ENCODE peak calls at places on chromosomes 13 and 19, in nine cellular contexts. One of them, this sample, is unnamed.

GRCh38 chr13:31314961-31315360 is 115.2 kb downstream of the B3GLCT start:
- DNase-seq in tibial nerve: no peak
- DNase-seq in A549: no peak
- DNase-seq in breast epithelium: no peak
- DNase-seq in GM23338: no peak
- DNase-seq in heart left ventricle: no peak
- DNase-seq in pancreas: no peak
- DNase-seq in uterus: no peak
- DNase-seq in right lobe of liver: no peak
- DNase-seq in this sample: no peak

GRCh38 chr19:45547965-45548609 is 36.5 kb downstream of the OPA3 start:
- DNase-seq in breast epithelium: peak; percentile 56
- DNase-seq in uterus: no peak
- DNase-seq in tibial nerve: no peak
- DNase-seq in pancreas: no peak
- DNase-seq in A549: peak; percentile 93
- DNase-seq in GM23338: no peak
- DNase-seq in right lobe of liver: no peak
- DNase-seq in heart left ventricle: no peak
- DNase-seq in this sample: no peak

GRCh38 chr19:1779604-1779973 is 26.3 kb downstream of the ONECUT3 start:
- DNase-seq in A549: no peak
- DNase-seq in pancreas: no peak
- DNase-seq in right lobe of liver: no peak
- DNase-seq in GM23338: no peak
- DNase-seq in uterus: no peak
- DNase-seq in breast epithelium: no peak
- DNase-seq in tibial nerve: no peak
- DNase-seq in heart left ventricle: no peak
- DNase-seq in this sample: no peak

GRCh38 chr19:14349426-14349825 is 31.8 kb upstream of the ADGRE5 start:
- DNase-seq in breast epithelium: no peak
- DNase-seq in pancreas: no peak
- DNase-seq in right lobe of liver: no peak
- DNase-seq in A549: no peak
- DNase-seq in uterus: no peak
- DNase-seq in heart left ventricle: no peak
- DNase-seq in GM23338: no peak
- DNase-seq in tibial nerve: no peak
- DNase-seq in this sample: no peak

GRCh38 chr13:41059466-41059865 is 1.8 kb upstream of the WBP4 start:
- DNase-seq in tibial nerve: no peak
- DNase-seq in A549: no peak
- DNase-seq in heart left ventricle: no peak
- DNase-seq in right lobe of liver: no peak
- DNase-seq in pancreas: no peak
- DNase-seq in GM23338: peak; percentile 27
- DNase-seq in breast epithelium: no peak
- DNase-seq in uterus: no peak
- DNase-seq in this sample: no peak

GRCh38 chr13:98143601-98144500 is 957 bp downstream of the FARP1 start:
- DNase-seq in heart left ventricle: peak; percentile 65
- DNase-seq in A549: no peak
- DNase-seq in uterus: peak; percentile 31
- DNase-seq in GM23338: peak; percentile 53
- DNase-seq in pancreas: no peak
- DNase-seq in tibial nerve: no peak
- DNase-seq in breast epithelium: no peak
- DNase-seq in right lobe of liver: peak; percentile 47
- DNase-seq in this sample: no peak

GRCh38 chr13:100356889-100357288 is 231.7 kb downstream of the GGACT start:
- DNase-seq in GM23338: no peak
- DNase-seq in right lobe of liver: no peak
- DNase-seq in breast epithelium: no peak
- DNase-seq in A549: no peak
- DNase-seq in uterus: no peak
- DNase-seq in heart left ventricle: no peak
- DNase-seq in tibial nerve: no peak
- DNase-seq in pancreas: no peak
- DNase-seq in this sample: no peak

GRCh38 chr19:1237754-1238372 is at the start of gene CBARP:
- DNase-seq in uterus: peak; percentile 58
- DNase-seq in breast epithelium: no peak
- DNase-seq in A549: no peak
- DNase-seq in right lobe of liver: no peak
- DNase-seq in GM23338: no peak
- DNase-seq in heart left ventricle: no peak
- DNase-seq in tibial nerve: no peak
- DNase-seq in pancreas: no peak
- DNase-seq in this sample: no peak

GRCh38 chr19:45323671-45324081 is 1.0 kb upstream of the CKM start:
- DNase-seq in tibial nerve: no peak
- DNase-seq in pancreas: no peak
- DNase-seq in A549: no peak
- DNase-seq in uterus: no peak
- DNase-seq in GM23338: peak; percentile 75
- DNase-seq in heart left ventricle: peak; percentile 81
- DNase-seq in breast epithelium: no peak
- DNase-seq in right lobe of liver: no peak
- DNase-seq in this sample: no peak

GRCh38 chr19:53959176-53959757 is 3.5 kb upstream of the CACNG8 start:
- DNase-seq in A549: no peak
- DNase-seq in uterus: no peak
- DNase-seq in pancreas: no peak
- DNase-seq in right lobe of liver: no peak
- DNase-seq in GM23338: peak; percentile 94
- DNase-seq in tibial nerve: no peak
- DNase-seq in breast epithelium: no peak
- DNase-seq in heart left ventricle: no peak
- DNase-seq in this sample: no peak

GRCh38 chr19:30227071-30227621 is 145.0 kb upstream of the ZNF536 start:
- DNase-seq in pancreas: no peak
- DNase-seq in heart left ventricle: no peak
- DNase-seq in breast epithelium: no peak
- DNase-seq in right lobe of liver: no peak
- DNase-seq in tibial nerve: no peak
- DNase-seq in A549: no peak
- DNase-seq in uterus: no peak
- DNase-seq in GM23338: peak; percentile 63
- DNase-seq in this sample: no peak

GRCh38 chr13:113857531-113858195 is 6.2 kb downstream of the GAS6 start:
- DNase-seq in GM23338: no peak
- DNase-seq in heart left ventricle: no peak
- DNase-seq in pancreas: peak; percentile 18
- DNase-seq in A549: no peak
- DNase-seq in uterus: peak; percentile 11
- DNase-seq in tibial nerve: no peak
- DNase-seq in right lobe of liver: peak; percentile 42
- DNase-seq in breast epithelium: peak; percentile 22
- DNase-seq in this sample: no peak

GRCh38 chr19:22945560-22945959 is 57.4 kb downstream of the ZNF728 start:
- DNase-seq in tibial nerve: no peak
- DNase-seq in right lobe of liver: no peak
- DNase-seq in pancreas: no peak
- DNase-seq in heart left ventricle: no peak
- DNase-seq in A549: peak; percentile 33
- DNase-seq in uterus: no peak
- DNase-seq in breast epithelium: no peak
- DNase-seq in GM23338: peak; percentile 62
- DNase-seq in this sample: no peak

GRCh38 chr13:92959790-92960189 is 266.8 kb upstream of the GPC6 start:
- DNase-seq in pancreas: no peak
- DNase-seq in uterus: no peak
- DNase-seq in tibial nerve: no peak
- DNase-seq in right lobe of liver: no peak
- DNase-seq in GM23338: no peak
- DNase-seq in breast epithelium: no peak
- DNase-seq in A549: no peak
- DNase-seq in heart left ventricle: no peak
- DNase-seq in this sample: no peak

GRCh38 chr13:113739527-113740285 is 19.3 kb upstream of the TMEM255B start:
- DNase-seq in GM23338: no peak
- DNase-seq in breast epithelium: no peak
- DNase-seq in pancreas: no peak
- DNase-seq in tibial nerve: no peak
- DNase-seq in uterus: no peak
- DNase-seq in A549: no peak
- DNase-seq in right lobe of liver: no peak
- DNase-seq in heart left ventricle: peak; percentile 51
- DNase-seq in this sample: no peak

DNA sequence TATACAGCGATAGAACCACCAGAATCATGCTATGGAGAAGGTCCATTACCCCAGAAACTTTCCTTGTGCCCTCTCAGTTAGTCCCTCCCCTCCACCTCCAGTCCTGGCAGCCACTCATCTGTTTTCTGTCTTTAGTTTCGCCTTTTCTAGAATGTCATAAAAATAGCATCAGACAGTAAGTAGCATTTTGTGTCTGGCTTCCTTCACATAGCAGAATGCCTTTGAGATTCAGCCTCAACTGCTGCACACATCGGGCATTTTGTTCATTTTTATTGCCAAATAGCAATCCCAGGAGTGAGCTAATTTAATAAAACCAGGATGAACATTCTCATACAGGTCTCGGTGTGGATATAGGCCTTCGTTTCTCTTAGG is 110.4 kb downstream of the COL4A2 start:
- DNase-seq in pancreas: no peak
- DNase-seq in A549: no peak
- DNase-seq in tibial nerve: no peak
- DNase-seq in heart left ventricle: no peak
- DNase-seq in right lobe of liver: no peak
- DNase-seq in GM23338: no peak
- DNase-seq in uterus: no peak
- DNase-seq in breast epithelium: no peak
- DNase-seq in this sample: no peak
- H3K4me1 ChIP-seq in pancreas: peaks cover 2% of the 10 kb centered on the region
- H3K4me1 ChIP-seq in A549: peaks cover 39% of the 10 kb centered on the region
- H3K4me1 ChIP-seq in tibial nerve: peaks cover 16% of the 10 kb centered on the region
- H3K4me1 ChIP-seq in heart left ventricle: peaks cover 86% of the 10 kb centered on the region
- H3K4me1 ChIP-seq in right lobe of liver: no peaks in the 10 kb centered on the region
- H3K4me1 ChIP-seq in GM23338: no peaks in the 10 kb centered on the region
- H3K4me1 ChIP-seq in uterus: peaks cover 20% of the 10 kb centered on the region
- H3K4me1 ChIP-seq in breast epithelium: peaks cover 7% of the 10 kb centered on the region
- H3K4me1 ChIP-seq in this sample: no peaks in the 10 kb centered on the region

GRCh38 chr19:38710416-38710702 is 33.9 kb downstream of the CAPN12 start:
- DNase-seq in heart left ventricle: no peak
- DNase-seq in right lobe of liver: no peak
- DNase-seq in uterus: no peak
- DNase-seq in tibial nerve: no peak
- DNase-seq in A549: no peak
- DNase-seq in pancreas: no peak
- DNase-seq in GM23338: no peak
- DNase-seq in breast epithelium: no peak
- DNase-seq in this sample: no peak

GRCh38 chr19:38710928-38711725 is 33.1 kb downstream of the CAPN12 start:
- DNase-seq in uterus: no peak
- DNase-seq in A549: no peak
- DNase-seq in breast epithelium: no peak
- DNase-seq in pancreas: no peak
- DNase-seq in GM23338: no peak
- DNase-seq in heart left ventricle: peak; percentile 79
- DNase-seq in right lobe of liver: peak; percentile 78
- DNase-seq in tibial nerve: no peak
- DNase-seq in this sample: no peak

GRCh38 chr19:38712161-38712748 is 32.0 kb downstream of the CAPN12 start:
- DNase-seq in GM23338: no peak
- DNase-seq in heart left ventricle: no peak
- DNase-seq in breast epithelium: no peak
- DNase-seq in tibial nerve: no peak
- DNase-seq in pancreas: no peak
- DNase-seq in A549: no peak
- DNase-seq in right lobe of liver: no peak
- DNase-seq in uterus: no peak
- DNase-seq in this sample: no peak

GRCh38 chr19:38713227-38713649 is 31.0 kb downstream of the CAPN12 start:
- DNase-seq in right lobe of liver: peak; percentile 95
- DNase-seq in A549: no peak
- DNase-seq in tibial nerve: peak; percentile 74
- DNase-seq in GM23338: no peak
- DNase-seq in uterus: peak; percentile 88
- DNase-seq in heart left ventricle: peak; percentile 85
- DNase-seq in pancreas: peak; percentile 66
- DNase-seq in breast epithelium: no peak
- DNase-seq in this sample: no peak

DNA sequence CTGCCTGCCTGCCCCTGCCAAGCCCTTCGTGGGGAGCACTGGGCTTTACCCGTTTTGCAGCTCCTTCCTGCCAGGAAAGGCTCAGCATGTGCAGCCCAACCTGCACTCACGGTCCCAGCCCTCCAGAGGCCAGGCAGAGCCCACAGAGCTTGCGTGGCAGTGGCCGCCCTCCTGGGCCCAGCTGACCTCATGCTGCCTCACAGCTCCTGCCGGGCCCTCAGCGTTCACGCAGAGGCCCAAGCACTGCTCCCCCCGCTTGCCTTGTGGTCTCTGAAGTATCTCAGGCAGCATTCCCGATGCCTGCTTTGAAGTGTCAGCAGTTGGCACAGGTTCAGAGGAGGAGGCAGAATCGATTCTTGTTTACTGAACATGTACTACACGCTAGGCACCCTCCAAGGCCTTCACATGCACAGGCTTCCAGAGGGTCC is 32.5 kb downstream of the CAPN12 start:
- DNase-seq in pancreas: no peak
- DNase-seq in heart left ventricle: peak; percentile 77
- DNase-seq in breast epithelium: peak; percentile 75
- DNase-seq in A549: no peak
- DNase-seq in tibial nerve: no peak
- DNase-seq in GM23338: no peak
- DNase-seq in right lobe of liver: no peak
- DNase-seq in uterus: peak; percentile 60
- DNase-seq in this sample: no peak
- TF ChIP-seq CTCF in pancreas: no peak
- TF ChIP-seq CTCF in heart left ventricle: no peak
- TF ChIP-seq CTCF in breast epithelium: no peak
- TF ChIP-seq CTCF in A549: no peak
- TF ChIP-seq CTCF in tibial nerve: no peak
- TF ChIP-seq CTCF in GM23338: no peak
- TF ChIP-seq CTCF in right lobe of liver: no peak
- TF ChIP-seq CTCF in uterus: no peak
- TF ChIP-seq CTCF in this sample: no peak

GRCh38 chr13:37736040-37736439 is 133.5 kb downstream of the TRPC4 start:
- DNase-seq in right lobe of liver: no peak
- DNase-seq in A549: no peak
- DNase-seq in GM23338: no peak
- DNase-seq in tibial nerve: no peak
- DNase-seq in uterus: no peak
- DNase-seq in pancreas: no peak
- DNase-seq in heart left ventricle: no peak
- DNase-seq in breast epithelium: no peak
- DNase-seq in this sample: no peak
- H3K4me1 ChIP-seq in right lobe of liver: no peaks in the 10 kb centered on the region
- H3K4me1 ChIP-seq in A549: no peaks in the 10 kb centered on the region
- H3K4me1 ChIP-seq in GM23338: no peaks in the 10 kb centered on the region
- H3K4me1 ChIP-seq in tibial nerve: no peaks in the 10 kb centered on the region
- H3K4me1 ChIP-seq in uterus: no peaks in the 10 kb centered on the region
- H3K4me1 ChIP-seq in pancreas: no peaks in the 10 kb centered on the region
- H3K4me1 ChIP-seq in heart left ventricle: no peaks in the 10 kb centered on the region
- H3K4me1 ChIP-seq in breast epithelium: no peaks in the 10 kb centered on the region
- H3K4me1 ChIP-seq in this sample: no peaks in the 10 kb centered on the region

DNA sequence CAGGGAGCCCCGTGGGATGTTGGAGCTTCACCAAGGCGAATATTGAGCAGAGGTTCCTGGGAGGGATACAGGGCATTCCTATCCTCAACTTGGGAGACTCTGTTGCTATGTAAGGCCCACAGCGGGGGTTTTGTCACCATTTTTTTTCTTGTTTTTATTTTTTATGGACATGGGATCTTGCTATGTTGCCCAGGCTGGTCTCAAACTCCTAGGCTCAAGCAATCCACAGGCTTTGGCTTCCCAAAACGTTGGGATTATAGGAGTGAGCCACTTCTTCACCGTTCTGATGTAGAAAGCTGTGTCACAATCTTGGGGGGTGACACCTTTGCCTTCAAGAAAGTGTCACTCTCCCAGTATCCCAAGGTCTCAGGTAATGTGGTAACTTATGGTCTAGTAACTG is 2.6 kb downstream of the DLL3 start:
- DNase-seq in uterus: no peak
- DNase-seq in A549: no peak
- DNase-seq in tibial nerve: no peak
- DNase-seq in GM23338: no peak
- DNase-seq in right lobe of liver: no peak
- DNase-seq in heart left ventricle: no peak
- DNase-seq in breast epithelium: no peak
- DNase-seq in pancreas: no peak
- DNase-seq in this sample: no peak
- TF ChIP-seq CTCF in uterus: no peak
- TF ChIP-seq CTCF in A549: no peak
- TF ChIP-seq CTCF in tibial nerve: no peak
- TF ChIP-seq CTCF in GM23338: no peak
- TF ChIP-seq CTCF in right lobe of liver: no peak
- TF ChIP-seq CTCF in heart left ventricle: no peak
- TF ChIP-seq CTCF in breast epithelium: no peak
- TF ChIP-seq CTCF in pancreas: no peak
- TF ChIP-seq CTCF in this sample: no peak

This sample was measured in Panc1.